ENCODE peak calls at places on chromosomes 16 and 17, in eight cellular contexts. N, I, G, Z, P, A, J and R are unnamed samples.

GRCh38 chr17:73071387-73071999 is 21.0 kb downstream of the SLC39A11 start:
- DNase-seq in J (peak), Z (no peak), G (no peak), N (peak), A (no peak), P (no peak), I (no peak), R (peak)

GRCh38 chr16:74726736-74727135 is 26.1 kb upstream of the MLKL start:
- DNase-seq in P (no peak), N (no peak), G (no peak), Z (no peak), A (no peak), I (no peak), J (peak), R (no peak)

GRCh38 chr17:50902768-50903353 is 36.7 kb upstream of the TOB1 start:
- DNase-seq in N (no peak), J (no peak), Z (no peak), A (no peak), P (no peak), I (no peak), G (no peak), R (no peak)

GRCh38 chr17:7383742-7384488 is 3.0 kb downstream of the TNK1 start:
- DNase-seq in J (no peak), G (no peak), P (no peak), I (peak), Z (peak), N (no peak), A (no peak), R (no peak)

GRCh38 chr16:56675685-56676210 is 6.1 kb downstream of the MT1H start:
- DNase-seq in Z (no peak), I (no peak), P (no peak), J (no peak), A (no peak), G (no peak), N (no peak), R (no peak)

GRCh38 chr17:77865109-77865611 is 93.3 kb upstream of the TNRC6C start:
- DNase-seq in J (no peak), Z (no peak), P (no peak), N (peak), G (no peak), A (no peak), I (no peak), R (peak)

GRCh38 chr16:622920-623280 is 7.9 kb upstream of the WFIKKN1 start:
- DNase-seq in Z (no peak), J (no peak), I (no peak), G (no peak), A (no peak), P (no peak), N (no peak), R (no peak)

GRCh38 chr17:28940675-28941074 is 10.6 kb downstream of the PHF12 start:
- DNase-seq in J (no peak), A (no peak), N (no peak), Z (peak), P (no peak), I (no peak), G (no peak), R (no peak)

GRCh38 chr17:68297168-68297567 is 5.9 kb downstream of the ARSG start:
- DNase-seq in P (no peak), Z (no peak), N (no peak), J (no peak), G (no peak), I (no peak), A (no peak), R (peak)

GRCh38 chr16:82891918-82892317 is 265.1 kb downstream of the CDH13 start:
- DNase-seq in N (no peak), Z (no peak), P (no peak), A (peak), I (no peak), J (no peak), G (no peak), R (no peak)

GRCh38 chr16:79297805-79298204 is 302.7 kb downstream of the MAF start:
- DNase-seq in J (no peak), A (no peak), Z (no peak), G (no peak), N (no peak), I (no peak), P (no peak), R (no peak)

GRCh38 chr16:79991918-79992317 is 391.4 kb upstream of the MAF start:
- DNase-seq in J (no peak), G (no peak), A (no peak), I (no peak), Z (no peak), P (no peak), N (no peak), R (no peak)

GRCh38 chr16:2173366-2173765 is 17.8 kb downstream of the TRAF7 start:
- DNase-seq in N (no peak), A (no peak), P (no peak), Z (no peak), G (no peak), I (no peak), J (no peak), R (no peak)

GRCh38 chr17:55571095-55571494 is 59.8 kb upstream of the SMIM36 start:
- DNase-seq in N (no peak), P (no peak), G (no peak), Z (no peak), I (no peak), A (no peak), J (peak), R (no peak)

GRCh38 chr17:69609495-69610315 is 195.2 kb downstream of the MAP2K6 start:
- DNase-seq in Z (no peak), N (peak), J (peak), G (no peak), A (peak), P (no peak), I (no peak), R (peak)

GRCh38 chr16:56589141-56590039 is at the start of gene MT3:
- DNase-seq in N (no peak), A (no peak), G (no peak), J (no peak), I (no peak), Z (no peak), P (no peak), R (no peak)

GRCh38 chr17:38564869-38565268 is 40.9 kb downstream of the SRCIN1 start:
- DNase-seq in P (no peak), A (no peak), Z (no peak), N (no peak), J (no peak), I (no peak), G (no peak), R (no peak)

GRCh38 chr17:62652251-62653001 is 25.0 kb downstream of the MRC2 start:
- DNase-seq in G (peak), A (peak), I (peak), N (peak), Z (peak), J (peak), P (peak), R (peak)

GRCh38 chr17:48542114-48542955 is 2.6 kb downstream of the HOXB2 start:
- DNase-seq in Z (no peak), P (no peak), N (no peak), A (no peak), J (no peak), G (no peak), I (no peak), R (no peak)

GRCh38 chr17:72189781-72190593 is 69.2 kb downstream of the SOX9 start:
- DNase-seq in G (no peak), I (no peak), J (no peak), Z (no peak), A (no peak), N (no peak), P (no peak), R (no peak)

DNA sequence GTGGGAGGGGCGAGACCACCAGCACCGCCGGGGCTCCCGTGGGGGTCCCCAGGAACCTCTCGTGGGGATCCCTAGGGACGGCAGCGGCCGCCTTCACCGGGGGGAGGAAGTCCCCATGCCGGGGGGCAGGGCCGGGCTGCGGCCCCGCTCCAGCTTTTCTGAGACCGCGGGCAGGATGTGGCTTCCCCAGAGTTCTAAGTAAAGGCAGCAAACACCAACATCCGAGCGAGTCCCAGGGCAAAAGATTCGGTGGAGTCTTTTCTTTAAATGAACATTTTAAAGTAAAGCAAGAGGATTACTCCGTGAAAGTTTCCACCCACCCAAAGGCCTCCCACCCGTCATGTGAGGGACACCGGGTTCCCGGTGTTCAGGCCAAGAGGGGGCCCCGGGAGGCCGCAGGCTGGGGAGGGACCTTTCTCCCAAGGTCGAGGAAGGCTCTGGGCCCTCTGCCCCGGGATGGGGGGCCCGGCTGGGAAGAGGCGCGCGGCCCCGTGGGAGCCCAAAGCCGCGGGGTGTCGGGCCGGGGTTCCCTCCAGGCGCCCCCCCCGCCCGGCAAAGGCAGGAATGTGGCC is 137.2 kb upstream of the RPH3AL start:
- DNase-seq in G (peak), A (peak), P (peak), I (peak), Z (no peak), N (peak), J (peak), R (peak)
- H3K4me3 ChIP-seq in G (peak), A (peak), P (peak), I (peak), Z (peak), N (peak), J (peak), R (peak)

GRCh38 chr16:48334325-48334724 is 50.9 kb downstream of the SIAH1 start:
- DNase-seq in I (no peak), N (no peak), A (no peak), P (no peak), G (no peak), Z (no peak), J (no peak), R (no peak)
- TF ChIP-seq CTCF in I (peak), N (no peak), A (no peak), P (no peak), G (no peak), Z (no peak), J (peak), R (no peak)

DNA sequence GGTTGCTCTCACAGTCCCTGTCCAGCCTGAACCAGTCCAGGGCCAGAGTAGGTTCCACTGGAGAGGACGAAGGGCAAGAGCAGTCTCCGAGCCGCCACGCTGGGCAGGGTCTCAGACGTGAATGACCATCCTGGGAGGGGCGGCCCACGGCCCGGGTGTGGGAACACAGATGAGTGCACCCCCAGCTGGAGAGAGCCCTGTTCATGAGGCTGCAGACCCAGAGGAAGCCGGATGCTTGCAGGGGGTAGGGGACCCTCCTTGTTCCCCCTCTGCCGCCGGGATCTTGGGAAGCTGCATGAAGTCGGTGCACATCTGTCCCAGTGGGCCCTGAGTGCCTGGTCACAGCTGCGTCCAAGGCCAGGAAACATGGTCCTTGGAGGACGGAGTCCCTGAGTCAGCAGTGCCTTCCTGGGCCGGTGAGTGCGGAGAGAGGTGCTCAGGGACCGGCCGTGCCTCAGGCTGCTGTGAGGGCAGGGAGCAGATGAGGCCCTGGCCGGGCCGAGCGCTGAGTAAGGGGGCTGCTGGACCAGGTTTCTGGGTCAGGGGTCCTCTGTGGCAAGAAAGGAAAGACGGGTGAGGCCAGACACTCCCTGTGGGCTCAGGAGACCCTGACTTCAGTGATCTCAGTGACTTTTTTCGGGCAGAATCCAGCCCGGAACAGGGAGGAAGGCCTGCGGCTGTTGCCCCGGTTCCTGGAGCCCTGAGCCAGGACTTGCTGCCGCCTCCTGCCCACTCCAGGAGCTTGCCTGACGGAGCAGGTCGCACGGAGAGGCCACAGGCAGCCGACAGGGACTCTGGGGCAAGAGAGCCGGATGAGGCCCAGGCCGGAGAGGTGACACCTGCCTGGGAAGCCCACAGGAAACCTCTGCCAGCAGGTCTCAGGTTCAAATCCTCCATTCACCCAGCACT is 45.8 kb downstream of the ACTG1 start:
- DNase-seq in Z (no peak), J (no peak), I (no peak), G (no peak), A (no peak), P (no peak), N (no peak), R (no peak)
- H3K4me3 ChIP-seq in Z (no peak), J (no peak), I (no peak), G (no peak), A (no peak), P (no peak), N (no peak), R (no peak)

GRCh38 chr17:64496786-64497564 is at the start of gene POLG2:
- DNase-seq in P (peak), J (peak), I (peak), A (peak), G (peak), Z (peak), N (peak), R (peak)
- TF ChIP-seq CTCF in P (peak), J (peak), I (peak), A (peak), G (peak), Z (peak), N (peak), R (peak)

GRCh38 chr16:85172465-85173071 is 60.3 kb upstream of the CIBAR2 start:
- DNase-seq in I (no peak), G (peak), P (peak), Z (no peak), A (no peak), J (no peak), N (no peak), R (peak)

GRCh38 chr16:85169333-85170065 is 57.2 kb upstream of the CIBAR2 start:
- DNase-seq in J (peak), G (no peak), N (peak), A (peak), I (no peak), P (peak), Z (no peak), R (peak)

GRCh38 chr16:85171809-85172464 is 59.7 kb upstream of the CIBAR2 start:
- DNase-seq in A (no peak), I (no peak), Z (no peak), N (no peak), P (no peak), J (no peak), G (no peak), R (peak)

GRCh38 chr16:85170066-85171003 is 58.1 kb upstream of the CIBAR2 start:
- DNase-seq in N (no peak), Z (no peak), J (no peak), P (no peak), G (no peak), I (no peak), A (no peak), R (no peak)

DNA sequence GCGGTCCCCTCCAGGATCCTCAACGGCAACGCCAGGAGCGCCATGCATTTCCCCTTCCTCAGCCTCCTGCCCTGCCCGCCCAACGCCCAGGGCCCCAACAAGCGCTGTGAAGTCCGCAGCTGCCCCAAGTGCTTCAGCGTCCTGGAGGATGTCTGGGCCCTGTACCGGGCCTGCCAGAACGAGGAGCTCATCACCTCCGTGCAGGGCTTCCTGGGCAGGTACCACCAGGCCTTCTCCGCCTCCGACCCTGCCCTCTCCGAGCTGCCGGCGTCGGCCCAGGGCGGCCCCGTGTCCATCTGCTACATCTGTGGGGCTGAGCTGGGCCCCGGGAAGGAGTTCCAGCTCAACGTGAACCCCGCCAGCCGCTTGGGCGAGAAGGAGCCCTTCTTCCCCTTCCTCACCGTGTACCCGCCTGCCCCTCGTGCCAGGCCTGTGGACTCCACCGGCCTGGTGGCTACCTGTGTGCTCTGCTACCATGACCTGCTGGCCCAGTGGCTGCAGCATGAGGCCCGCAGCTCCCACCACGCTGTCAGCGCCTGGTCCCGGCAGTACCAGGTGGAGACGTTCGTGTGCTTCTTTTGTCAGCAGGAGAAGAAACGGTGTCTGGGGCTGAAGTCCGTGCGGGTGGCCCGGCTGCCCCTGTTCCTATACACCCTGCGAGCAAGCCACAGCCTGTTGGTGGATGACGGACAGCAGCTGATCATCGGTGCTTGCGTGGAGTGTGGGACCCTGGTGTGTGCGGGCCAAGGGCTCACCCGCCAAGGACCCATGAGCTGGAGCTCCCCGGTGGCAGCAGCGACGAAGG is 58.9 kb upstream of the CIBAR2 start:
- DNase-seq in Z (no peak), P (no peak), N (no peak), J (no peak), A (no peak), I (no peak), G (no peak), R (no peak)
- H3K4me3 ChIP-seq in Z (peak), P (peak), N (peak), J (peak), A (no peak), I (no peak), G (no peak), R (peak)